ENCODE peak calls at places on chromosomes 12 and 14, in six cellular contexts. L, R, A, Y, Q and C are unnamed samples.

GRCh38 chr14:98278805-98279204 is 993.2 kb downstream of the BCL11B start:
- DNase-seq in L (no peak), R (no peak), A (no peak), Y (no peak), Q (no peak), C (no peak)

GRCh38 chr12:66168410-66168809 is 1.4 kb downstream of the TMBIM4 start:
- DNase-seq in L (no peak), R (no peak), A (no peak), Y (no peak), Q (no peak), C (no peak)

GRCh38 chr12:26318661-26319068 is 123.3 kb downstream of the SSPN start:
- DNase-seq in L (peak; percentile 57), R (peak; percentile 73), A (peak; percentile 37), Y (peak; percentile 64), Q (peak; percentile 34), C (peak; percentile 49)

GRCh38 chr14:45085004-45085403 is 1.1 kb downstream of the PRPF39 start:
- DNase-seq in L (no peak), R (peak; percentile 31), A (no peak), Y (no peak), Q (no peak), C (no peak)

GRCh38 chr14:77822307-77822706 is 22.4 kb downstream of the ADCK1 start:
- DNase-seq in L (no peak), R (no peak), A (no peak), Y (no peak), Q (no peak), C (no peak)

GRCh38 chr14:39015360-39015961 is 87.6 kb downstream of the SEC23A start:
- DNase-seq in L (no peak), R (peak; percentile 84), A (peak; percentile 15), Y (no peak), Q (peak; percentile 50), C (no peak)

GRCh38 chr14:68679746-68680467 is 113.0 kb downstream of the ZFP36L1 start:
- DNase-seq in L (no peak), R (peak; percentile 13), A (no peak), Y (no peak), Q (no peak), C (no peak)

GRCh38 chr12:2083561-2083960 is 30.8 kb downstream of the CACNA1C start:
- DNase-seq in L (no peak), R (no peak), A (no peak), Y (no peak), Q (no peak), C (no peak)

GRCh38 chr12:12985817-12986408 is 14.2 kb downstream of the HEBP1 start:
- DNase-seq in L (no peak), R (peak; percentile 11), A (peak; percentile 48), Y (no peak), Q (peak; percentile 35), C (peak; percentile 43)

GRCh38 chr12:118103231-118103600 is 595 bp downstream of the VSIG10 start:
- DNase-seq in L (no peak), R (no peak), A (peak; percentile 31), Y (peak; percentile 22), Q (peak; percentile 34), C (peak; percentile 24)

GRCh38 chr12:26271889-26272492 is 76.6 kb downstream of the SSPN start:
- DNase-seq in L (peak; percentile 32), R (no peak), A (peak; percentile 76), Y (peak; percentile 82), Q (peak; percentile 82), C (peak; percentile 50)

GRCh38 chr12:118377891-118378470 is 1.6 kb downstream of the SUDS3 start:
- DNase-seq in L (peak; percentile 59), R (peak; percentile 36), A (peak; percentile 72), Y (peak; percentile 67), Q (peak; percentile 69), C (no peak)

GRCh38 chr12:90682398-90682797 is 272.6 kb downstream of the CCER1 start:
- DNase-seq in L (no peak), R (no peak), A (no peak), Y (no peak), Q (no peak), C (no peak)

GRCh38 chr14:28382460-28383220 is 383.9 kb upstream of the FOXG1 start:
- DNase-seq in L (no peak), R (peak; percentile 44), A (no peak), Y (no peak), Q (no peak), C (no peak)

GRCh38 chr14:56333361-56334279 is 215.4 kb downstream of the PELI2 start:
- DNase-seq in L (no peak), R (peak; percentile 13), A (no peak), Y (no peak), Q (peak; percentile 12), C (no peak)

GRCh38 chr12:65911321-65911720 is 87.0 kb downstream of the HMGA2 start:
- DNase-seq in L (no peak), R (no peak), A (peak; percentile 77), Y (no peak), Q (peak; percentile 73), C (no peak)

GRCh38 chr12:55827806-55828205 is 1.6 kb downstream of the DNAJC14 start:
- DNase-seq in L (no peak), R (no peak), A (no peak), Y (no peak), Q (no peak), C (no peak)
- TF ChIP-seq POLR2A in L (no peak), R (no peak), A (no peak), Y (no peak), Q (no peak), C (no peak)

GRCh38 chr12:49559011-49559675 is 8.8 kb downstream of the MCRS1 start:
- DNase-seq in L (no peak), R (no peak), A (no peak), Y (no peak), Q (no peak), C (no peak)
- H3K36me3 ChIP-seq in L (peaks cover 78% of the 10 kb centered on the region), R (peaks cover 57% of the 10 kb centered on the region), A (no peaks in the 10 kb centered on the region), Y (peaks cover 83% of the 10 kb centered on the region), Q (peaks cover 27% of the 10 kb centered on the region), C (peaks cover 85% of the 10 kb centered on the region)

GRCh38 chr14:52031781-52032180 is 37.1 kb downstream of the NID2 start:
- DNase-seq in L (no peak), R (no peak), A (no peak), Y (peak; percentile 70), Q (peak; percentile 80), C (no peak)
- H3K27ac ChIP-seq in L (no peak overlapping the region), R (no peak overlapping the region), A (no peak overlapping the region), Y (peak overlapping the region; percentile 21), Q (no peak overlapping the region), C (no peak overlapping the region)

DNA sequence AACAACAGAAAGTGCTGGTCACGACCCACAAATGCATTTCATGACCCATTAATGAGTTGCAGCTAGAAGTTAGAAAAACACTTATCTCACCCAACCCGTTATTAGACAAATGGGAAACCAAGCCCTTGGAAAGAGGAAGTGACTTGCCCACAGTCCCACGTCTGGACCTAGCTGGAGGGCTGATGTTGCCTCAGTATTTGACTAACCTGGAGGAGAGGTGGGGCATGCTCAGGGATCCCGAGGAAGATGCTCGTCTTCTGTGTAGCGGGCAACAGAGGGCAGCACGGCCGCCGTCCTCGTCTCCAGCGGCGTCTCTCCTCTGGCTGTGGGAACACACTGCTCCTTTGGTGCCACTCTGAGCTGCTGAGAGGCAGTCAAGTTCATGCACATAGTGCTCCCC is 12.7 kb downstream of the CCND2 start:
- DNase-seq in L (no peak), R (no peak), A (no peak), Y (no peak), Q (no peak), C (no peak)
- TF ChIP-seq POLR2A in L (no peak), R (no peak), A (no peak), Y (no peak), Q (no peak), C (no peak)

DNA sequence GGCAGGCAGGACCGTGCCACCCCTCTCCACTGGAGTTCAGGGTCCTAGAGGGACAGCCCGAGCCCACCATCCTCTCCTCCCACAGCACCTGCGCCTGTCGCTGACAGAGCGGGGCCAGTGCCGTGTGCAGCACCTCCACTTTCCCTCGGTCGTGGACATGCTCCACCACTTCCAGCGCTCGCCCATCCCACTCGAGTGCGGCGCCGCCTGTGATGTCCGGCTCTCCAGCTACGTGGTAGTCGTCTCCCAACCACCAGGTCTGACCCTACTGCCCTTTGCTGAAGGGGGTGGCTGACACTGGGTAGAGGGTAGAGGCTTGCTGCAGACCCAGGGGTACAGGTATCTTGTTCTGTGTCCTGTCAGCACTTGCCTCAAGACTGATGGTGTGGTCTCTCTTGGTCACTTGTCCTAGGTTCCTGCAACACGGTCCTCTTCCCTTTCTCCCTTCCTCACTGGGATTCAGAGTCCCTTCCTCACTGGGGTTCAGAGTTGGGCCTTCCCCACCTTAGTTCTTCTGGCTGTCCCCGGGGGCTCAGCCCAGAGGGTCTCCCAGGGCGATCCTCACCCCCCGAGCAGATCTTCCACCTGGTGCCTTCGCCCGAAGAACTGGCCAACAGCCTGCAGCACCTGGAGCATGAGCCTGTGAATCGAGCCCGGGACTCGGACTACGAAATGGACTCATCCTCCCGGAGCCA is 42.0 kb downstream of the SH2B3 start:
- DNase-seq in L (peak; percentile 13), R (no peak), A (no peak), Y (no peak), Q (peak; percentile 42), C (no peak)
- H3K36me3 ChIP-seq in L (peaks cover 69% of the 10 kb centered on the region), R (peaks cover 85% of the 10 kb centered on the region), A (no peaks in the 10 kb centered on the region), Y (peaks cover 72% of the 10 kb centered on the region), Q (no peaks in the 10 kb centered on the region), C (peaks cover 41% of the 10 kb centered on the region)

GRCh38 chr12:53152390-53152789 is 28.1 kb upstream of the ZNF740 start:
- DNase-seq in L (no peak), R (no peak), A (no peak), Y (no peak), Q (no peak), C (no peak)
- H3K27ac ChIP-seq in L (no peak overlapping the region), R (no peak overlapping the region), A (no peak overlapping the region), Y (no peak overlapping the region), Q (no peak overlapping the region), C (no peak overlapping the region)